ENCODE peak calls at places on chromosomes 3 and 15, in five cellular contexts. M is HAP-1; S is activated CD8-positive, alpha-beta memory T cell treated with anti-CD3 and anti-CD28 coated beads for 48 hours; F is RWPE2; L is cardiac muscle cell. J is an unnamed sample.

GRCh38 chr15:88621789-88622604 is 857 bp downstream of the AEN start:
- DNase-seq in M (peak), S (no peak), F (no peak), L (no peak), J (no peak)

GRCh38 chr3:72617420-72618024 is 230.7 kb downstream of the SHQ1 start:
- DNase-seq in M (no peak), S (no peak), F (no peak), L (no peak), J (no peak)

GRCh38 chr15:67021455-67021854 is 43.9 kb upstream of the SMAD3 start:
- DNase-seq in M (peak), S (no peak), F (no peak), L (no peak), J (no peak)

GRCh38 chr3:134242649-134243637 is 7.7 kb downstream of the RYK start:
- DNase-seq in M (no peak), S (no peak), F (no peak), L (peak), J (no peak)

GRCh38 chr3:45347329-45348000 is 40.9 kb upstream of the LARS2 start:
- DNase-seq in M (no peak), S (no peak), F (no peak), L (peak), J (no peak)

GRCh38 chr3:43185256-43185655 is 79.4 kb upstream of the POMGNT2 start:
- DNase-seq in M (no peak), S (no peak), F (no peak), L (no peak), J (no peak)

GRCh38 chr15:45719490-45719889 is 84.7 kb downstream of the SQOR start:
- DNase-seq in M (no peak), S (no peak), F (no peak), L (peak), J (no peak)

GRCh38 chr3:110070539-110070916 is 733.2 kb upstream of the DPPA4 start:
- DNase-seq in M (no peak), S (no peak), F (no peak), L (peak), J (no peak)

GRCh38 chr3:13077431-13078157 is 4.4 kb upstream of the IQSEC1 start:
- DNase-seq in M (no peak), S (no peak), F (no peak), L (no peak), J (no peak)

GRCh38 chr15:73926191-73927002 is at the start of gene LOXL1:
- DNase-seq in M (peak), S (no peak), F (no peak), L (peak), J (no peak)

GRCh38 chr3:47273564-47273963 is 9.0 kb downstream of the KIF9 start:
- DNase-seq in M (no peak), S (no peak), F (no peak), L (no peak), J (no peak)

GRCh38 chr3:5022966-5023776 is 43.9 kb downstream of the BHLHE40 start:
- DNase-seq in M (no peak), S (no peak), F (peak), L (peak), J (no peak)

GRCh38 chr3:195542261-195542660 is 864 bp downstream of the PPP1R2 start:
- DNase-seq in M (no peak), S (no peak), F (no peak), L (peak), J (no peak)

GRCh38 chr3:137347132-137347531 is 389.3 kb downstream of the IL20RB start:
- DNase-seq in M (no peak), S (no peak), F (no peak), L (no peak), J (no peak)

GRCh38 chr3:81676706-81677456 is 84.6 kb downstream of the GBE1 start:
- DNase-seq in M (no peak), S (no peak), F (no peak), L (no peak), J (no peak)

GRCh38 chr3:46143951-46144473 is 64.1 kb downstream of the CCR1 start:
- DNase-seq in M (no peak), S (no peak), F (no peak), L (no peak), J (no peak)

GRCh38 chr3:185940951-185941350 is 3.1 kb upstream of the TRA2B start:
- DNase-seq in M (no peak), S (no peak), F (no peak), L (no peak), J (no peak)

GRCh38 chr15:86073281-86073680 is 6.4 kb upstream of the AGBL1 start:
- DNase-seq in M (no peak), S (no peak), F (no peak), L (no peak), J (no peak)

GRCh38 chr15:80174017-80174746 is 21.4 kb downstream of the FAH start:
- DNase-seq in M (no peak), S (no peak), F (no peak), L (peak), J (no peak)

GRCh38 chr15:29968099-29968892 is 114.5 kb upstream of the GOLGA8J start:
- DNase-seq in M (no peak), S (no peak), F (no peak), L (no peak), J (no peak)

GRCh38 chr15:78715930-78716329 is 74.9 kb upstream of the CHRNB4 start:
- DNase-seq in M (no peak), S (no peak), F (peak), L (peak), J (no peak)

GRCh38 chr3:139797724-139798343 is 120.1 kb upstream of the NMNAT3 start:
- DNase-seq in M (peak), S (no peak), F (no peak), L (peak), J (no peak)

GRCh38 chr3:189393598-189393997 is 221.8 kb downstream of the TPRG1 start:
- DNase-seq in M (no peak), S (no peak), F (peak), L (peak), J (no peak)

GRCh38 chr3:46661776-46662766 is 31.4 kb downstream of the ALS2CL start:
- DNase-seq in M (peak), S (no peak), F (peak), L (no peak), J (no peak)

GRCh38 chr3:105904683-105905320 is 36.0 kb upstream of the CBLB start:
- DNase-seq in M (no peak), S (no peak), F (no peak), L (no peak), J (no peak)

J was measured in T-helper 17 cell.